ENCODE peak calls at places on chromosomes 2 and 18, in seven cellular contexts. One of them, this sample, is unnamed.

GRCh38 chr2:164840458-164840929 is 1.1 kb downstream of the COBLL1 start:
- DNase-seq in gastrocnemius medialis: peak; percentile 6
- DNase-seq in Peyer's patch: peak; percentile 84
- DNase-seq in prostate gland: peak; percentile 83
- DNase-seq in coronary artery: peak; percentile 79
- DNase-seq in left ventricle myocardium inferior: peak; percentile 44
- DNase-seq in AG04450: no peak
- DNase-seq in this sample: no peak

GRCh38 chr2:47460766-47461165 is 57.8 kb downstream of the MSH2 start:
- DNase-seq in gastrocnemius medialis: no peak
- DNase-seq in Peyer's patch: no peak
- DNase-seq in prostate gland: no peak
- DNase-seq in coronary artery: no peak
- DNase-seq in left ventricle myocardium inferior: no peak
- DNase-seq in AG04450: no peak
- DNase-seq in this sample: no peak

GRCh38 chr2:12587729-12588522 is 128.8 kb upstream of the TRIB2 start:
- DNase-seq in gastrocnemius medialis: no peak
- DNase-seq in Peyer's patch: peak; percentile 49
- DNase-seq in prostate gland: no peak
- DNase-seq in coronary artery: no peak
- DNase-seq in left ventricle myocardium inferior: no peak
- DNase-seq in AG04450: peak; percentile 80
- DNase-seq in this sample: no peak

GRCh38 chr2:183259921-183260320 is 135.7 kb downstream of the NUP35 start:
- DNase-seq in gastrocnemius medialis: no peak
- DNase-seq in Peyer's patch: no peak
- DNase-seq in prostate gland: no peak
- DNase-seq in coronary artery: no peak
- DNase-seq in left ventricle myocardium inferior: no peak
- DNase-seq in AG04450: no peak
- DNase-seq in this sample: no peak

GRCh38 chr2:147125145-147125544 is 719.7 kb upstream of the ACVR2A start:
- DNase-seq in gastrocnemius medialis: no peak
- DNase-seq in Peyer's patch: no peak
- DNase-seq in prostate gland: no peak
- DNase-seq in coronary artery: no peak
- DNase-seq in left ventricle myocardium inferior: no peak
- DNase-seq in AG04450: no peak
- DNase-seq in this sample: no peak

GRCh38 chr2:170966648-170967396 is 37.8 kb downstream of the GORASP2 start:
- DNase-seq in gastrocnemius medialis: no peak
- DNase-seq in Peyer's patch: no peak
- DNase-seq in prostate gland: no peak
- DNase-seq in coronary artery: no peak
- DNase-seq in left ventricle myocardium inferior: no peak
- DNase-seq in AG04450: no peak
- DNase-seq in this sample: no peak

GRCh38 chr2:188456114-188456909 is 164.6 kb downstream of the GULP1 start:
- DNase-seq in gastrocnemius medialis: no peak
- DNase-seq in Peyer's patch: no peak
- DNase-seq in prostate gland: no peak
- DNase-seq in coronary artery: no peak
- DNase-seq in left ventricle myocardium inferior: no peak
- DNase-seq in AG04450: no peak
- DNase-seq in this sample: no peak

GRCh38 chr2:237091779-237092436 is 6.2 kb downstream of the COPS8 start:
- DNase-seq in gastrocnemius medialis: peak; percentile 81
- DNase-seq in Peyer's patch: no peak
- DNase-seq in prostate gland: no peak
- DNase-seq in coronary artery: no peak
- DNase-seq in left ventricle myocardium inferior: no peak
- DNase-seq in AG04450: no peak
- DNase-seq in this sample: no peak

GRCh38 chr2:170815746-170816498 is 765 bp upstream of the GAD1 start:
- DNase-seq in gastrocnemius medialis: no peak
- DNase-seq in Peyer's patch: peak; percentile 71
- DNase-seq in prostate gland: peak; percentile 64
- DNase-seq in coronary artery: no peak
- DNase-seq in left ventricle myocardium inferior: peak; percentile 33
- DNase-seq in AG04450: no peak
- DNase-seq in this sample: no peak

GRCh38 chr18:76903386-76903785 is 81.0 kb downstream of the ZNF236 start:
- DNase-seq in gastrocnemius medialis: no peak
- DNase-seq in Peyer's patch: no peak
- DNase-seq in prostate gland: no peak
- DNase-seq in coronary artery: no peak
- DNase-seq in left ventricle myocardium inferior: no peak
- DNase-seq in AG04450: no peak
- DNase-seq in this sample: no peak

GRCh38 chr18:12946549-12947354 is 1.1 kb upstream of the SEH1L start:
- DNase-seq in gastrocnemius medialis: peak; percentile 6
- DNase-seq in Peyer's patch: no peak
- DNase-seq in prostate gland: no peak
- DNase-seq in coronary artery: peak; percentile 83
- DNase-seq in left ventricle myocardium inferior: peak; percentile 46
- DNase-seq in AG04450: peak; percentile 78
- DNase-seq in this sample: peak; percentile 43

GRCh38 chr18:23752796-23753195 is 63.5 kb downstream of the LAMA3 start:
- DNase-seq in gastrocnemius medialis: no peak
- DNase-seq in Peyer's patch: no peak
- DNase-seq in prostate gland: no peak
- DNase-seq in coronary artery: no peak
- DNase-seq in left ventricle myocardium inferior: no peak
- DNase-seq in AG04450: no peak
- DNase-seq in this sample: no peak

GRCh38 chr2:8533923-8534322 is 147.9 kb upstream of the ID2 start:
- DNase-seq in gastrocnemius medialis: no peak
- DNase-seq in Peyer's patch: no peak
- DNase-seq in prostate gland: no peak
- DNase-seq in coronary artery: no peak
- DNase-seq in left ventricle myocardium inferior: no peak
- DNase-seq in AG04450: no peak
- DNase-seq in this sample: no peak

GRCh38 chr2:121689356-121689755 is 40.1 kb upstream of the CLASP1 start:
- DNase-seq in gastrocnemius medialis: no peak
- DNase-seq in Peyer's patch: no peak
- DNase-seq in prostate gland: peak; percentile 32
- DNase-seq in coronary artery: no peak
- DNase-seq in left ventricle myocardium inferior: no peak
- DNase-seq in AG04450: peak; percentile 18
- DNase-seq in this sample: no peak

GRCh38 chr18:48541026-48541746 is 2.4 kb downstream of the CTIF start:
- DNase-seq in gastrocnemius medialis: peak; percentile 52
- DNase-seq in Peyer's patch: peak; percentile 82
- DNase-seq in prostate gland: peak; percentile 66
- DNase-seq in coronary artery: peak; percentile 87
- DNase-seq in left ventricle myocardium inferior: peak; percentile 83
- DNase-seq in AG04450: no peak
- DNase-seq in this sample: no peak

GRCh38 chr2:3186766-3187165 is 190.9 kb downstream of the EIPR1 start:
- DNase-seq in gastrocnemius medialis: no peak
- DNase-seq in Peyer's patch: no peak
- DNase-seq in prostate gland: no peak
- DNase-seq in coronary artery: no peak
- DNase-seq in left ventricle myocardium inferior: no peak
- DNase-seq in AG04450: no peak
- DNase-seq in this sample: no peak

GRCh38 chr2:25558262-25558661 is 115.1 kb downstream of the DTNB start:
- DNase-seq in gastrocnemius medialis: no peak
- DNase-seq in Peyer's patch: no peak
- DNase-seq in prostate gland: no peak
- DNase-seq in coronary artery: no peak
- DNase-seq in left ventricle myocardium inferior: no peak
- DNase-seq in AG04450: peak; percentile 7
- DNase-seq in this sample: no peak

GRCh38 chr2:173657996-173658717 is 303.5 kb downstream of the CDCA7 start:
- DNase-seq in gastrocnemius medialis: no peak
- DNase-seq in Peyer's patch: no peak
- DNase-seq in prostate gland: no peak
- DNase-seq in coronary artery: no peak
- DNase-seq in left ventricle myocardium inferior: no peak
- DNase-seq in AG04450: peak; percentile 87
- DNase-seq in this sample: no peak

GRCh38 chr2:238972146-238972445 is 124.2 kb downstream of the TWIST2 start:
- DNase-seq in gastrocnemius medialis: no peak
- DNase-seq in Peyer's patch: peak; percentile 32
- DNase-seq in prostate gland: no peak
- DNase-seq in coronary artery: peak; percentile 66
- DNase-seq in left ventricle myocardium inferior: no peak
- DNase-seq in AG04450: no peak
- DNase-seq in this sample: no peak

DNA sequence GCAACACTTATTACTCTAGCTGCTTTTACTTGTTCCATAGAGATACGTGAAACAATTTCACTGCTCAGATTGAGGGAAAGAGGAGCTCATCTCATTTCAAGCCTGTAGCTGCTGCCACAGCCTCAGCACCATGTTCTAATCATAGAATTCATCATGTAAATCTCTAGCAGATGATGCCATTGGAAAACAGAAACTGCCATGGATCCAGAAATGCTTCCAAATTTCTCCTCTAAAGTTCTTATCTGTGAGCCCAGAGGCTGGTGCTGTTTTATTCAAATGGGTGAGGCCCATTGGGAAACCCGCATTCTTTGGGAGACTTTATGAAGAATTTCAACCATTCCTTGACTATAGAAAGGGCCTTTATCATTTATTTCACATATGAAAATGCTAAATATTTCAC is 1.9 kb downstream of the CDC42EP3 start:
- DNase-seq in gastrocnemius medialis: no peak
- DNase-seq in Peyer's patch: no peak
- DNase-seq in prostate gland: no peak
- DNase-seq in coronary artery: no peak
- DNase-seq in left ventricle myocardium inferior: no peak
- DNase-seq in AG04450: no peak
- DNase-seq in this sample: no peak
- H3K27ac ChIP-seq in gastrocnemius medialis: peak overlapping the region; percentile 100
- H3K27ac ChIP-seq in Peyer's patch: no peak overlapping the region
- H3K27ac ChIP-seq in prostate gland: peak overlapping the region; percentile 93
- H3K27ac ChIP-seq in coronary artery: peak overlapping the region; percentile 33
- H3K27ac ChIP-seq in left ventricle myocardium inferior: peak overlapping the region; percentile 98
- H3K27ac ChIP-seq in AG04450: no peak overlapping the region
- H3K27ac ChIP-seq in this sample: no peak overlapping the region

DNA sequence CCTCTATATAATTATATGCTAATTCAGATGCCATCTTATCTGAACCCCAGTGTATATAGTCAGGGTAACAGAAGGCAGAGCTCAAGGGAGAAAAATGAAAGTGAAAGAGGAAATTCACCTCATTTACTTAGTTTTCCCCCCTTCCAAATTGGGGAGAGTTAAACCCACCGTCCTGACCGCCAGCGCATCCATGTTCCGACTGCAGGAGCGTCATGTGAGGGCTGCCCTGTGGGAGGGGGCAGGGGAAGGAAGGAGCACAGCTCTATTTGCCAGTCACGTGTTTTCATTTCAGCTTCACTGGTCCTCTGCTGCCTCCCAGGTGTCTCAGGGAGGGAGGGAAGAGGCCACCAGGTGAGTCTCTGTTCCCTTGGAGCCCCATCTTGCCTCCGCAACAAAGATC is 13.2 kb downstream of the CNNM4 start:
- DNase-seq in gastrocnemius medialis: no peak
- DNase-seq in Peyer's patch: peak; percentile 70
- DNase-seq in prostate gland: peak; percentile 37
- DNase-seq in coronary artery: no peak
- DNase-seq in left ventricle myocardium inferior: no peak
- DNase-seq in AG04450: no peak
- DNase-seq in this sample: no peak
- H3K27ac ChIP-seq in gastrocnemius medialis: no peak overlapping the region
- H3K27ac ChIP-seq in Peyer's patch: peak overlapping the region; percentile 66
- H3K27ac ChIP-seq in prostate gland: no peak overlapping the region
- H3K27ac ChIP-seq in coronary artery: no peak overlapping the region
- H3K27ac ChIP-seq in left ventricle myocardium inferior: no peak overlapping the region
- H3K27ac ChIP-seq in AG04450: no peak overlapping the region
- H3K27ac ChIP-seq in this sample: peak overlapping the region; percentile 56

GRCh38 chr2:216083464-216084279 is 2.0 kb downstream of the TMEM169 start:
- DNase-seq in gastrocnemius medialis: no peak
- DNase-seq in Peyer's patch: no peak
- DNase-seq in prostate gland: no peak
- DNase-seq in coronary artery: no peak
- DNase-seq in left ventricle myocardium inferior: no peak
- DNase-seq in AG04450: no peak
- DNase-seq in this sample: no peak

GRCh38 chr2:216090369-216090786 is 8.7 kb downstream of the TMEM169 start:
- DNase-seq in gastrocnemius medialis: no peak
- DNase-seq in Peyer's patch: no peak
- DNase-seq in prostate gland: no peak
- DNase-seq in coronary artery: no peak
- DNase-seq in left ventricle myocardium inferior: no peak
- DNase-seq in AG04450: no peak
- DNase-seq in this sample: no peak

GRCh38 chr2:216082805-216083204 is 1.1 kb downstream of the TMEM169 start:
- DNase-seq in gastrocnemius medialis: no peak
- DNase-seq in Peyer's patch: no peak
- DNase-seq in prostate gland: no peak
- DNase-seq in coronary artery: no peak
- DNase-seq in left ventricle myocardium inferior: no peak
- DNase-seq in AG04450: no peak
- DNase-seq in this sample: no peak

GRCh38 chr2:216082388-216082733 is 642 bp downstream of the TMEM169 start:
- DNase-seq in gastrocnemius medialis: no peak
- DNase-seq in Peyer's patch: no peak
- DNase-seq in prostate gland: no peak
- DNase-seq in coronary artery: no peak
- DNase-seq in left ventricle myocardium inferior: no peak
- DNase-seq in AG04450: no peak
- DNase-seq in this sample: no peak

DNA sequence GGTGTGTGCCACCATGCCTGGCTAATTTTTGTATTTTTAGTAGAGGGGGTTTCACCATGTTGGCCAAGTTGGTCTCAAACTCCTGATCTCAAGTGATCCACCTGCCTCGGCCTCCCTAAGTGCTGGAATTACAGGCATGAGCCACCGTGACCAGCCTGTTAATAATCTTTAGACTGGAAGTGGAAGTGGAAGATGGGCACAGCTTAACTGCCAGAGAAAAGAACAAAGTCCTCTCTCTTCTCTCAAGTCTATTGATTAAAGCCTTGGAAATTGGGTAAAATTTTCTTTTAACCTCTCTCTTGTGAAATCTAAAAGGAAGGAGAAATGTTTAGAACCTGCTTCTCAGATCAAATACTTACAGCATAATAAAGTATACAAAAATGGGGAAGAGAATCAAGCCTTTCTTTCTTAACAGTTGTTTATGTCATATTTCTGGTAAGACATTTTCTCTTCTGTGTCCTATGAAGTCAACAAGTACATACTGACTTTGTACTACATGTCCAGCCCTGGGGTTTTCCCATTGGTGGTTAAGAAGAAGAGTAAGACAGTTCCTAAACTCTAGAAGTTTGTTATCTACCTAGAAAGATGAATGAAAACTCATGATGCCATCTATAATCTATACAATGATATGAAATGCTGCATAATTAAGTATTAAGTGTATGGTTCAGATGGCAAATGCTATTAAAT is 4.6 kb downstream of the TMEM169 start:
- DNase-seq in gastrocnemius medialis: no peak
- DNase-seq in Peyer's patch: no peak
- DNase-seq in prostate gland: no peak
- DNase-seq in coronary artery: no peak
- DNase-seq in left ventricle myocardium inferior: no peak
- DNase-seq in AG04450: no peak
- DNase-seq in this sample: no peak
- H3K27ac ChIP-seq in gastrocnemius medialis: no peak overlapping the region
- H3K27ac ChIP-seq in Peyer's patch: no peak overlapping the region
- H3K27ac ChIP-seq in prostate gland: no peak overlapping the region
- H3K27ac ChIP-seq in coronary artery: no peak overlapping the region
- H3K27ac ChIP-seq in left ventricle myocardium inferior: no peak overlapping the region
- H3K27ac ChIP-seq in AG04450: no peak overlapping the region
- H3K27ac ChIP-seq in this sample: no peak overlapping the region

GRCh38 chr2:234987754-234988153 is 35.9 kb downstream of the SH3BP4 start:
- DNase-seq in gastrocnemius medialis: no peak
- DNase-seq in Peyer's patch: no peak
- DNase-seq in prostate gland: no peak
- DNase-seq in coronary artery: no peak
- DNase-seq in left ventricle myocardium inferior: no peak
- DNase-seq in AG04450: no peak
- DNase-seq in this sample: no peak
- H3K27ac ChIP-seq in gastrocnemius medialis: no peak overlapping the region
- H3K27ac ChIP-seq in Peyer's patch: no peak overlapping the region
- H3K27ac ChIP-seq in prostate gland: no peak overlapping the region
- H3K27ac ChIP-seq in coronary artery: no peak overlapping the region
- H3K27ac ChIP-seq in left ventricle myocardium inferior: no peak overlapping the region
- H3K27ac ChIP-seq in AG04450: no peak overlapping the region
- H3K27ac ChIP-seq in this sample: no peak overlapping the region